ENCODE peak calls at places on chromosome 1, in four cellular contexts. X is neuronal stem cell, T is lung, E is A549. Q is an unnamed sample.

GRCh38 chr1:185159966-185160365 is 3.0 kb downstream of the SWT1 start:
- DNase-seq in E (no peak), T (no peak), X (no peak), Q (no peak)

GRCh38 chr1:8570435-8570834 is 247.0 kb downstream of the RERE start:
- DNase-seq in E (no peak), X (no peak), T (no peak), Q (no peak)

GRCh38 chr1:54547601-54548388 is at the start of gene ACOT11:
- DNase-seq in T (peak; percentile 71), E (peak; percentile 36), X (peak; percentile 17), Q (no peak)

GRCh38 chr1:67441739-67442286 is 11.6 kb upstream of the SERBP1 start:
- DNase-seq in E (no peak), T (no peak), X (no peak), Q (no peak)

GRCh38 chr1:5976726-5977493 is 15.3 kb downstream of the NPHP4 start:
- DNase-seq in E (no peak), T (no peak), X (no peak), Q (no peak)

GRCh38 chr1:25037174-25038074 is 107.3 kb upstream of the RUNX3 start:
- DNase-seq in X (no peak), T (no peak), E (peak; percentile 60), Q (peak; percentile 59)

GRCh38 chr1:33577663-33578062 is 105.2 kb downstream of the ZSCAN20 start:
- DNase-seq in X (no peak), T (no peak), E (no peak), Q (no peak)

GRCh38 chr1:40067023-40067422 is 26.5 kb downstream of the CAP1 start:
- DNase-seq in T (no peak), E (no peak), X (no peak), Q (no peak)

GRCh38 chr1:112268408-112268807 is 127.6 kb upstream of the CTTNBP2NL start:
- DNase-seq in T (no peak), E (no peak), X (no peak), Q (no peak)

GRCh38 chr1:154765970-154766369 is 104.1 kb downstream of the KCNN3 start:
- DNase-seq in T (no peak), X (no peak), E (peak; percentile 76), Q (no peak)

GRCh38 chr1:17292299-17293198 is 15.4 kb upstream of the PADI4 start:
- DNase-seq in E (no peak), X (no peak), T (no peak), Q (no peak)

GRCh38 chr1:24725209-24725651 is 20.0 kb upstream of the CLIC4 start:
- DNase-seq in X (no peak), T (no peak), E (no peak), Q (no peak)

GRCh38 chr1:212558665-212559480 is 49.7 kb upstream of the ATF3 start:
- DNase-seq in X (peak; percentile 87), E (peak; percentile 82), T (peak; percentile 90), Q (peak; percentile 92)

GRCh38 chr1:54275349-54275748 is 75.4 kb downstream of the MRPL37 start:
- DNase-seq in E (no peak), X (no peak), T (peak; percentile 48), Q (no peak)

GRCh38 chr1:197062692-197063091 is 4.4 kb downstream of the F13B start:
- DNase-seq in X (no peak), T (no peak), E (no peak), Q (no peak)

GRCh38 chr1:198245379-198245778 is 88.6 kb downstream of the NEK7 start:
- DNase-seq in T (no peak), X (no peak), E (no peak), Q (no peak)

GRCh38 chr1:8460784-8461183 is 142.9 kb downstream of the SLC45A1 start:
- DNase-seq in T (no peak), E (no peak), X (no peak), Q (no peak)

GRCh38 chr1:32984090-32984828 is 19.6 kb upstream of the RNF19B start:
- DNase-seq in E (no peak), T (no peak), X (no peak), Q (no peak)

GRCh38 chr1:10943991-10944730 is 68.3 kb upstream of the TARDBP start:
- DNase-seq in T (no peak), E (no peak), X (no peak), Q (peak; percentile 24)

GRCh38 chr1:40421694-40422384 is 28.4 kb upstream of the ZFP69B start:
- DNase-seq in E (no peak), T (peak; percentile 30), X (no peak), Q (no peak)

GRCh38 chr1:200867018-200867811 is 5.6 kb upstream of the GPR25 start:
- DNase-seq in T (no peak), E (no peak), X (no peak), Q (no peak)

GRCh38 chr1:64527191-64527590 is 57.3 kb downstream of the CACHD1 start:
- DNase-seq in X (no peak), E (no peak), T (no peak), Q (no peak)

GRCh38 chr1:93969371-93969770 is 60.1 kb upstream of the GCLM start:
- DNase-seq in E (no peak), X (no peak), T (no peak), Q (no peak)

GRCh38 chr1:212794561-212795014 is 2.9 kb downstream of the TATDN3 start:
- DNase-seq in X (no peak), E (no peak), T (no peak), Q (no peak)

GRCh38 chr1:57312869-57313268 is 111.0 kb downstream of the DAB1 start:
- DNase-seq in E (no peak), T (no peak), X (no peak), Q (no peak)

GRCh38 chr1:214603819-214604252 is 841 bp downstream of the CENPF start:
- DNase-seq in E (peak; percentile 28), X (no peak), T (no peak), Q (peak; percentile 40)

DNA sequence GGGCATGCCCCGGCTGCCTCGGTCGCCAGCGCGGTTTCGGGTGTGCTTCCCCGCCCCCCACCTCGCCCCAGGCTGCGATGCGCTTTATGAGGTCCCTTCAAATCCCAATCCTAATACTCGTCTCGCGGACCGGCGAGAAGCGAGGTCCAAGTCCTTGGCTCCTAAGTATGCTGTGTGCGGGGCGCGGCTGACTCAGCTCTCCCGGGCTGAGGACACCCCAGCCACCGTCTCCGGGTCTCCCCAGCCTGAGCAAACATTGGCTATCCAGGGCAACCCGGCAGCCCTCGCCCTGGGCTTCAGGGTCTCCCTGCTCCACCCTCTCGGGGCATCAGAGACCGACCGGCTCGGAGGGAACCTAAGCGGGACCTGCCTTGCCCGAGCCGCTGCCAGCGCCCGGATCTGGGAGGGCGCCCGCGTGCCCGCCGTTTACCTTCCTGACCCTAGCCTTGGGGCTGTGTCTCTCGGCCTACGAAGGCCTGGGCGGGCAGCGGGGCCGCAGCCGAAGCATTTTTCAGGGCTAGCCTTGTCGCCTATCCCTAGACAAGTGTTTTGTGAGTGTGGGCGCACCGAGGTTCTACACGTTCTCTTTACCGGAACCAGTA is 1.2 kb downstream of the ITPKB start:
- DNase-seq in T (peak; percentile 56), E (no peak), X (peak; percentile 46), Q (peak; percentile 8)
- H3K4me1 ChIP-seq in T (peaks cover 3% of the 10 kb centered on the region), E (peaks cover 5% of the 10 kb centered on the region), X (peaks cover 15% of the 10 kb centered on the region), Q (peaks cover 13% of the 10 kb centered on the region)

GRCh38 chr1:37997256-37998088 is 7.7 kb upstream of the SF3A3 start:
- DNase-seq in T (no peak), X (no peak), E (no peak), Q (no peak)

GRCh38 chr1:37998913-37999433 is 6.3 kb downstream of the FHL3 start:
- DNase-seq in X (no peak), E (no peak), T (no peak), Q (no peak)

GRCh38 chr1:38000233-38000528 is 5.1 kb downstream of the FHL3 start:
- DNase-seq in X (no peak), T (no peak), E (no peak), Q (no peak)

GRCh38 chr1:37999434-38000232 is 5.7 kb downstream of the FHL3 start:
- DNase-seq in T (peak; percentile 54), E (no peak), X (no peak), Q (no peak)

GRCh38 chr1:37998089-37998808 is 7.1 kb downstream of the FHL3 start:
- DNase-seq in X (no peak), E (no peak), T (no peak), Q (no peak)
- H3K4me3 ChIP-seq in X (no peak overlapping the region), E (no peak overlapping the region), T (no peak overlapping the region), Q (no peak overlapping the region)

GRCh38 chr1:31959941-31960340 is 21.8 kb upstream of the PTP4A2 start:
- DNase-seq in X (no peak), T (no peak), E (no peak), Q (no peak)
- H3K4me1 ChIP-seq in X (peaks cover 6% of the 10 kb centered on the region), T (peaks cover 6% of the 10 kb centered on the region), E (peaks cover 51% of the 10 kb centered on the region), Q (no peaks in the 10 kb centered on the region)

DNA sequence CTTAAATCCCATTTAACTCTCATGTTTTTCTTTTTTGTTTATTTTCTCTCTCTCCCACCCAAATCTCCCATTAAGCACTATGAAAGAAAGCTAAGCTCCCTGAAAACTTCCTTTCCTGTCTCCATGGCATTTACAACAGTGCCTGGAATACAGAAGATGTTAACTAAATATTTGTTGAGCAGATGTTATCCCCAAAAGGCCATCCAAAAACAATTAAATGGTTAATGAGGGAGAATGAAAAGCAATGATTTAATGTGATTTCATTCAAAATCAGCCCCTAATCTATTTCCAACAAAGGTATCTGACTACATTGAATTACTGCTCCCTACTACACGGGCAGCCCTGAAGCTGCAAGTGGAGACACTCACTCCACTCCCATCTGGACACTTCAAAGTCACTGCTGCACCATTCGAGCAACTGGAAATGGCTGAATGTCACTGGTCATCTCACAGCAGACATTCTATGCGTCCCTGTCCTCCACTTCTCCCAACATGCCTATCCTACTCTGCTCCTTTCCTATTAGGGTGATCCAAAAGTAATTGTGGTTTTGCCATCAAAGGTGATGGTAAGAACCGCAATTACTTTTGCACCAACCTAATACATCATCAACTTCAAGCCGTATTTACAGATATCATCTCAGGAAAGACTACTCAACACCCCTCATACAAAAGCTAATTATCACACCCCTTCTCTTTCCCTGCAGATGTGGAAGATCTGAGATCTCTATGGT is 7.5 kb downstream of the TP53BP2 start:
- DNase-seq in X (no peak), T (no peak), E (no peak), Q (no peak)
- H3K4me3 ChIP-seq in X (no peak overlapping the region), T (no peak overlapping the region), E (no peak overlapping the region), Q (no peak overlapping the region)

DNA sequence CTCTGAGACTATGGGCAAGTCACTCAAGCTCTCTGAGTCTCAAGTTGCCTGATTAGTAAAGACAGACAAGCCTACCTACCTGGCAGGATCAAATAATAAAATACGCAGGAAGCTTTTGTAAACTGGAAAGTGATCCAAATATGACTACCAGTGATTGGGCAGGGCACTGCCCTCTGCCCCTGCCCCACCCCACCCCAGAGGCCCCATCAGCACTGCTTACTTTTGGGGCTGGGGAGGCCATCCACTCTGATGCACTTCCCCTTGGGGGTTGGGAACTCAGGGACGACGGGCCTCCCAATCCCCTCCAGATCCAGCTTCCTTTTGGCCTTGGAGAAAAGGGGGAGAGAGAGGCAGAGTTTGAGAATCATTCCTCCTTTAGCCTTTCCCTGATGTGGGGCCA is 6.9 kb downstream of the E2F2 start:
- DNase-seq in X (no peak), T (no peak), E (no peak), Q (no peak)
- H3K4me1 ChIP-seq in X (peaks cover 19% of the 10 kb centered on the region), T (no peaks in the 10 kb centered on the region), E (peaks cover 50% of the 10 kb centered on the region), Q (peaks cover 36% of the 10 kb centered on the region)

GRCh38 chr1:243483952-243484351 is 228.1 kb downstream of the SDCCAG8 start:
- DNase-seq in T (no peak), E (no peak), X (no peak), Q (no peak)
- H3K4me3 ChIP-seq in T (no peak overlapping the region), E (no peak overlapping the region), X (no peak overlapping the region), Q (no peak overlapping the region)

Q was measured in HAP-1.